ENCODE peak calls at places on chromosomes 13 and 19, in six cellular contexts. One of them, this sample, is unnamed.
A peak's percentile ranks its signal among the peaks of the same experiment; 100 is the strongest.

GRCh38 chr19:51525731-51526130 is 5.7 kb downstream of the SIGLEC6 start:
- DNase-seq in transverse colon: no peak
- DNase-seq in sigmoid colon: no peak
- DNase-seq in tibial nerve: no peak
- DNase-seq in ovary: no peak
- DNase-seq in suprapubic skin: no peak
- DNase-seq in this sample: no peak

GRCh38 chr13:41988244-41988643 is 27.3 kb upstream of the VWA8 start:
- DNase-seq in transverse colon: no peak
- DNase-seq in sigmoid colon: no peak
- DNase-seq in tibial nerve: no peak
- DNase-seq in ovary: no peak
- DNase-seq in suprapubic skin: no peak
- DNase-seq in this sample: no peak

GRCh38 chr19:50047686-50048085 is 21.9 kb downstream of the ZNF473 start:
- DNase-seq in transverse colon: no peak
- DNase-seq in sigmoid colon: no peak
- DNase-seq in tibial nerve: no peak
- DNase-seq in ovary: no peak
- DNase-seq in suprapubic skin: no peak
- DNase-seq in this sample: no peak

GRCh38 chr19:14096272-14096992 is 5.9 kb upstream of the SAMD1 start:
- DNase-seq in transverse colon: no peak
- DNase-seq in sigmoid colon: no peak
- DNase-seq in tibial nerve: no peak
- DNase-seq in ovary: no peak
- DNase-seq in suprapubic skin: no peak
- DNase-seq in this sample: no peak

GRCh38 chr13:29918845-29919244 is 68.4 kb upstream of the UBL3 start:
- DNase-seq in transverse colon: no peak
- DNase-seq in sigmoid colon: no peak
- DNase-seq in tibial nerve: no peak
- DNase-seq in ovary: no peak
- DNase-seq in suprapubic skin: no peak
- DNase-seq in this sample: no peak

GRCh38 chr13:110454227-110454859 is 107.2 kb downstream of the RAB20 start:
- DNase-seq in transverse colon: no peak
- DNase-seq in sigmoid colon: peak; percentile 70
- DNase-seq in tibial nerve: no peak
- DNase-seq in ovary: no peak
- DNase-seq in suprapubic skin: peak; percentile 62
- DNase-seq in this sample: no peak

GRCh38 chr19:18865973-18866799 is 29.8 kb downstream of the CERS1 start:
- DNase-seq in transverse colon: peak; percentile 62
- DNase-seq in sigmoid colon: no peak
- DNase-seq in tibial nerve: peak; percentile 51
- DNase-seq in ovary: peak; percentile 50
- DNase-seq in suprapubic skin: peak; percentile 64
- DNase-seq in this sample: peak; percentile 96

GRCh38 chr19:55766466-55766865 is 2.5 kb upstream of the RFPL4AL1 start:
- DNase-seq in transverse colon: no peak
- DNase-seq in sigmoid colon: no peak
- DNase-seq in tibial nerve: no peak
- DNase-seq in ovary: no peak
- DNase-seq in suprapubic skin: no peak
- DNase-seq in this sample: no peak

GRCh38 chr19:55675661-55676354 is 782 bp downstream of the EPN1 start:
- DNase-seq in transverse colon: no peak
- DNase-seq in sigmoid colon: no peak
- DNase-seq in tibial nerve: no peak
- DNase-seq in ovary: no peak
- DNase-seq in suprapubic skin: no peak
- DNase-seq in this sample: no peak

GRCh38 chr13:46359731-46360130 is 27.3 kb downstream of the RUBCNL start:
- DNase-seq in transverse colon: no peak
- DNase-seq in sigmoid colon: no peak
- DNase-seq in tibial nerve: no peak
- DNase-seq in ovary: no peak
- DNase-seq in suprapubic skin: no peak
- DNase-seq in this sample: no peak

GRCh38 chr13:49836516-49836915 is 44.0 kb upstream of the KPNA3 start:
- DNase-seq in transverse colon: no peak
- DNase-seq in sigmoid colon: no peak
- DNase-seq in tibial nerve: no peak
- DNase-seq in ovary: no peak
- DNase-seq in suprapubic skin: no peak
- DNase-seq in this sample: peak; percentile 25

GRCh38 chr13:43431279-43431678 is 355.5 kb downstream of the ENOX1 start:
- DNase-seq in transverse colon: no peak
- DNase-seq in sigmoid colon: no peak
- DNase-seq in tibial nerve: no peak
- DNase-seq in ovary: no peak
- DNase-seq in suprapubic skin: no peak
- DNase-seq in this sample: no peak

GRCh38 chr13:99366075-99366987 is 59.1 kb upstream of the GPR183 start:
- DNase-seq in transverse colon: no peak
- DNase-seq in sigmoid colon: no peak
- DNase-seq in tibial nerve: no peak
- DNase-seq in ovary: no peak
- DNase-seq in suprapubic skin: no peak
- DNase-seq in this sample: no peak

GRCh38 chr13:102591988-102592781 is 4.6 kb upstream of the TPP2 start:
- DNase-seq in transverse colon: peak; percentile 80
- DNase-seq in sigmoid colon: peak; percentile 91
- DNase-seq in tibial nerve: peak; percentile 85
- DNase-seq in ovary: peak; percentile 71
- DNase-seq in suprapubic skin: peak; percentile 90
- DNase-seq in this sample: peak; percentile 76

GRCh38 chr13:102596147-102597028 is at the start of gene TPP2:
- DNase-seq in transverse colon: peak; percentile 100
- DNase-seq in sigmoid colon: peak; percentile 100
- DNase-seq in tibial nerve: peak; percentile 97
- DNase-seq in ovary: peak; percentile 100
- DNase-seq in suprapubic skin: peak; percentile 100
- DNase-seq in this sample: peak; percentile 100

GRCh38 chr13:102599451-102600012 is 2.7 kb downstream of the TPP2 start:
- DNase-seq in transverse colon: no peak
- DNase-seq in sigmoid colon: no peak
- DNase-seq in tibial nerve: no peak
- DNase-seq in ovary: no peak
- DNase-seq in suprapubic skin: no peak
- DNase-seq in this sample: no peak

GRCh38 chr13:102597029-102598015 is 536 bp downstream of the TPP2 start:
- DNase-seq in transverse colon: peak; percentile 35
- DNase-seq in sigmoid colon: peak; percentile 68
- DNase-seq in tibial nerve: no peak
- DNase-seq in ovary: no peak
- DNase-seq in suprapubic skin: peak; percentile 69
- DNase-seq in this sample: peak; percentile 24

GRCh38 chr13:102598061-102598460 is 1.3 kb downstream of the TPP2 start:
- DNase-seq in transverse colon: no peak
- DNase-seq in sigmoid colon: no peak
- DNase-seq in tibial nerve: no peak
- DNase-seq in ovary: no peak
- DNase-seq in suprapubic skin: no peak
- DNase-seq in this sample: no peak
- TF ChIP-seq EP300 in transverse colon: no peak
- TF ChIP-seq EP300 in sigmoid colon: no peak
- TF ChIP-seq EP300 in tibial nerve: no peak
- TF ChIP-seq EP300 in ovary: no peak
- TF ChIP-seq EP300 in suprapubic skin: no peak
- TF ChIP-seq EP300 in this sample: no peak

GRCh38 chr19:2774083-2774679 is 8.9 kb downstream of the SGTA start:
- DNase-seq in transverse colon: no peak
- DNase-seq in sigmoid colon: no peak
- DNase-seq in tibial nerve: no peak
- DNase-seq in ovary: no peak
- DNase-seq in suprapubic skin: no peak
- DNase-seq in this sample: no peak

GRCh38 chr19:2774953-2775555 is 8.0 kb downstream of the SGTA start:
- DNase-seq in transverse colon: no peak
- DNase-seq in sigmoid colon: no peak
- DNase-seq in tibial nerve: no peak
- DNase-seq in ovary: no peak
- DNase-seq in suprapubic skin: no peak
- DNase-seq in this sample: peak; percentile 83

GRCh38 chr19:2779121-2779740 is 3.8 kb downstream of the SGTA start:
- DNase-seq in transverse colon: no peak
- DNase-seq in sigmoid colon: no peak
- DNase-seq in tibial nerve: no peak
- DNase-seq in ovary: no peak
- DNase-seq in suprapubic skin: no peak
- DNase-seq in this sample: no peak

GRCh38 chr19:2777952-2778683 is 5.0 kb downstream of the SGTA start:
- DNase-seq in transverse colon: no peak
- DNase-seq in sigmoid colon: no peak
- DNase-seq in tibial nerve: no peak
- DNase-seq in ovary: no peak
- DNase-seq in suprapubic skin: no peak
- DNase-seq in this sample: no peak

GRCh38 chr19:2775556-2776430 is 7.3 kb downstream of the SGTA start:
- DNase-seq in transverse colon: peak; percentile 71
- DNase-seq in sigmoid colon: no peak
- DNase-seq in tibial nerve: peak; percentile 52
- DNase-seq in ovary: no peak
- DNase-seq in suprapubic skin: no peak
- DNase-seq in this sample: peak; percentile 64
- H3K4me3 ChIP-seq in transverse colon: peak overlapping the region; percentile 13
- H3K4me3 ChIP-seq in sigmoid colon: no peak overlapping the region
- H3K4me3 ChIP-seq in tibial nerve: peak overlapping the region; percentile 13
- H3K4me3 ChIP-seq in ovary: no peak overlapping the region
- H3K4me3 ChIP-seq in suprapubic skin: peak overlapping the region; percentile 27
- H3K4me3 ChIP-seq in this sample: peak overlapping the region; percentile 21

DNA sequence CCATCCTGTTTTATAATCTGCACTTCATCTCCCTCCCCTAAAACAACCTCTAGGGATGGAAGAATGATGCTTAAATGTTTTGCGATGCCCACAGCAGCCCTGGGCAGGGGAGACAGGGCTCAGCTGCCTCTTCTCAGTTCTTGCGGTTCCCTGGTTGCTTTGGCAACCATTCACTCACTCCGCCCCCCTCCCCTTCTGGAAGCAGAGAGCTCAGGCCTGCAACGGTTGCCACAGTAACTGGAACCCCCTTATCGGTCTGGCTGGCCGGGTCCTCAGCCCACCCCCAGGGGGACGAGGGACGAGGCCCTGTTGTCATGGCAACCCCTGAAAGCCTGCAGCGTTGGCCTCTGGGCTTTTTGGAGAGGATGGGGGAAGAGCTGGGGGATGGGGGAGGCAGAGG is 19.5 kb downstream of the NOVA2 start:
- DNase-seq in transverse colon: no peak
- DNase-seq in sigmoid colon: no peak
- DNase-seq in tibial nerve: no peak
- DNase-seq in ovary: no peak
- DNase-seq in suprapubic skin: no peak
- DNase-seq in this sample: no peak
- H3K27me3 ChIP-seq in transverse colon: peaks cover 57% of the 10 kb centered on the region
- H3K27me3 ChIP-seq in sigmoid colon: peaks cover 43% of the 10 kb centered on the region
- H3K27me3 ChIP-seq in tibial nerve: no peaks in the 10 kb centered on the region
- H3K27me3 ChIP-seq in ovary: no peaks in the 10 kb centered on the region
- H3K27me3 ChIP-seq in suprapubic skin: peaks cover 49% of the 10 kb centered on the region
- H3K27me3 ChIP-seq in this sample: no peaks in the 10 kb centered on the region

DNA sequence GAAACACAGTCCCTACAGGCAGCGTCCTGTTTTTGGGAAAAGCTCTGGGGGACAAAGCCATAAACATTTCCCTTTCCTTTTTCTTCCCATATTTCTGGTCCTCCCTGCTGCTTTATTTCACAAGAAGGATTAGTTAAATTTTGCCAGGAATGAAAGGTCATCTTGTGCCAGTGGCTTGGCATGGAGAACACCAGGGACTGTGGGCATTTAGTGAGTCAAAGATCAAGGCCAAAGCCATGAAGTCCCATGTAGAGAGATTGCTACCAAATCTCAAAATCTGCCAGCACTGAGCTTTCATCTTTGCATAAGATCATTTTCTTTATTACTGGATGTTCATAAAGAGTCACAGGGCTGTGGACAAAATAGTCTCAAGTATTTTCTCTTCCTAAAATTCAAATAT is 29.1 kb upstream of the SLC46A3 start:
- DNase-seq in transverse colon: no peak
- DNase-seq in sigmoid colon: no peak
- DNase-seq in tibial nerve: no peak
- DNase-seq in ovary: no peak
- DNase-seq in suprapubic skin: no peak
- DNase-seq in this sample: no peak
- TF ChIP-seq EP300 in transverse colon: no peak
- TF ChIP-seq EP300 in sigmoid colon: no peak
- TF ChIP-seq EP300 in tibial nerve: no peak
- TF ChIP-seq EP300 in ovary: no peak
- TF ChIP-seq EP300 in suprapubic skin: no peak
- TF ChIP-seq EP300 in this sample: no peak

GRCh38 chr19:42282036-42282762 is 13.1 kb downstream of the CIC start:
- DNase-seq in transverse colon: no peak
- DNase-seq in sigmoid colon: peak; percentile 76
- DNase-seq in tibial nerve: peak; percentile 34
- DNase-seq in ovary: no peak
- DNase-seq in suprapubic skin: peak; percentile 72
- DNase-seq in this sample: no peak
- H3K4me3 ChIP-seq in transverse colon: no peak overlapping the region
- H3K4me3 ChIP-seq in sigmoid colon: no peak overlapping the region
- H3K4me3 ChIP-seq in tibial nerve: no peak overlapping the region
- H3K4me3 ChIP-seq in ovary: no peak overlapping the region
- H3K4me3 ChIP-seq in suprapubic skin: peak overlapping the region; percentile 87
- H3K4me3 ChIP-seq in this sample: peak overlapping the region; percentile 88

GRCh38 chr19:35862528-35862927 is 5.8 kb downstream of the KIRREL2 start:
- DNase-seq in transverse colon: no peak
- DNase-seq in sigmoid colon: no peak
- DNase-seq in tibial nerve: no peak
- DNase-seq in ovary: no peak
- DNase-seq in suprapubic skin: no peak
- DNase-seq in this sample: no peak
- H3K27me3 ChIP-seq in transverse colon: peaks cover 76% of the 10 kb centered on the region
- H3K27me3 ChIP-seq in sigmoid colon: peaks cover 31% of the 10 kb centered on the region
- H3K27me3 ChIP-seq in tibial nerve: no peaks in the 10 kb centered on the region
- H3K27me3 ChIP-seq in ovary: no peaks in the 10 kb centered on the region
- H3K27me3 ChIP-seq in suprapubic skin: peaks cover 66% of the 10 kb centered on the region
- H3K27me3 ChIP-seq in this sample: no peaks in the 10 kb centered on the region

DNA sequence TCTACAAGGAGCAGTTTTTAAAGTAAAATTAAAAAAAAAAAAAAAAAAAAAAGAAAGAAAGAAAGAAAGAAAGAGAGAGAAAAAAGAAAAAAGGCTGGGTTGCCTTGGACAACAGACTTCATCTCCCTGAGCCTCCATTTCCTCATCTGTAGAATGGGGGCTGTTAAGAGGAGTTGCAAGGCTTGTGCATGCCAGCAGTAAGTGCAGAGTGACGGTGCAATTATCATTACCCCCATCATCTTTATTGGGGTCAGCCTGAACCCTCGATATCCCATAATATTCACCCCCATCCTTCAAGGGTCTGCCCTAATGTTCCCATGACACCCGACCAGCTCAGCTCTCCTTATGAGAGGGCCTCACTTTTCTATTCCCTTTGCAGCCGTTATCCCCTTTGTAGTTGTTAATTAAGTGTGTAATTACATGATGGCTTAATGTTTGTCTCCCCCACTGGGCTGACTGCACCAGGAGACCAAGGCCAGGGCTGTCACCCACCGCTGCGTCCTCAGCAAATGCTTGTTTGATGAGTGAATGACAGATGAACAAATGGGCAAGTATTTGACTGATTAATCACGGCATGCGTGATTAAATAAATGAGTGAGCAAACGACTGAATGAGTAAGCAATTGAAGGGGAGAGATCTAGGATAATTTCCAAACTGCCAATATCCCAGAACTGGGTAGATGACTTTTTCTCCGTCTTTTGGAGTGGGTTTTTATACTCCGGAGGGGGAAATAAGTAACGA is 10.1 kb downstream of the FOSB start:
- DNase-seq in transverse colon: no peak
- DNase-seq in sigmoid colon: no peak
- DNase-seq in tibial nerve: no peak
- DNase-seq in ovary: no peak
- DNase-seq in suprapubic skin: no peak
- DNase-seq in this sample: peak; percentile 77
- TF ChIP-seq EP300 in transverse colon: no peak
- TF ChIP-seq EP300 in sigmoid colon: no peak
- TF ChIP-seq EP300 in tibial nerve: no peak
- TF ChIP-seq EP300 in ovary: no peak
- TF ChIP-seq EP300 in suprapubic skin: no peak
- TF ChIP-seq EP300 in this sample: no peak